ENCODE peak calls at places on chromosomes 2 and 18, in five cellular contexts. One of them, this sample, is unnamed.

GRCh38 chr2:72676341-72677025 is 149.3 kb downstream of the EXOC6B start:
- DNase-seq in neural progenitor cell: no peak
- DNase-seq in fibroblast of pulmonary artery: peak
- DNase-seq in GM13976: no peak
- DNase-seq in progenitor cell of endocrine pancreas: no peak
- DNase-seq in this sample: no peak

GRCh38 chr2:205731521-205731965 is 49.2 kb downstream of the NRP2 start:
- DNase-seq in neural progenitor cell: no peak
- DNase-seq in fibroblast of pulmonary artery: peak
- DNase-seq in GM13976: peak
- DNase-seq in progenitor cell of endocrine pancreas: no peak
- DNase-seq in this sample: no peak

GRCh38 chr2:32427672-32428622 is 71.1 kb downstream of the BIRC6 start:
- DNase-seq in neural progenitor cell: peak
- DNase-seq in fibroblast of pulmonary artery: no peak
- DNase-seq in GM13976: no peak
- DNase-seq in progenitor cell of endocrine pancreas: no peak
- DNase-seq in this sample: no peak

GRCh38 chr18:62716679-62717058 is 1.3 kb downstream of the PHLPP1 start:
- DNase-seq in neural progenitor cell: peak
- DNase-seq in fibroblast of pulmonary artery: no peak
- DNase-seq in GM13976: peak
- DNase-seq in progenitor cell of endocrine pancreas: peak
- DNase-seq in this sample: peak

GRCh38 chr18:8314123-8314522 is 295.1 kb upstream of the RAB12 start:
- DNase-seq in neural progenitor cell: no peak
- DNase-seq in fibroblast of pulmonary artery: no peak
- DNase-seq in GM13976: no peak
- DNase-seq in progenitor cell of endocrine pancreas: no peak
- DNase-seq in this sample: no peak

GRCh38 chr18:76972838-76973237 is 150.5 kb downstream of the ZNF236 start:
- DNase-seq in neural progenitor cell: no peak
- DNase-seq in fibroblast of pulmonary artery: peak
- DNase-seq in GM13976: no peak
- DNase-seq in progenitor cell of endocrine pancreas: no peak
- DNase-seq in this sample: no peak

GRCh38 chr2:79876430-79876829 is 363.6 kb downstream of the CTNNA2 start:
- DNase-seq in neural progenitor cell: peak
- DNase-seq in fibroblast of pulmonary artery: no peak
- DNase-seq in GM13976: peak
- DNase-seq in progenitor cell of endocrine pancreas: no peak
- DNase-seq in this sample: no peak

GRCh38 chr2:19714926-19715325 is 186.9 kb downstream of the TTC32 start:
- DNase-seq in neural progenitor cell: no peak
- DNase-seq in fibroblast of pulmonary artery: no peak
- DNase-seq in GM13976: no peak
- DNase-seq in progenitor cell of endocrine pancreas: no peak
- DNase-seq in this sample: no peak

GRCh38 chr18:49447810-49448745 is 12.4 kb downstream of the DYM start:
- DNase-seq in neural progenitor cell: peak
- DNase-seq in fibroblast of pulmonary artery: peak
- DNase-seq in GM13976: peak
- DNase-seq in progenitor cell of endocrine pancreas: no peak
- DNase-seq in this sample: no peak

GRCh38 chr2:39481611-39482010 is 44.5 kb upstream of the MAP4K3 start:
- DNase-seq in neural progenitor cell: no peak
- DNase-seq in fibroblast of pulmonary artery: peak
- DNase-seq in GM13976: no peak
- DNase-seq in progenitor cell of endocrine pancreas: no peak
- DNase-seq in this sample: no peak

GRCh38 chr18:8654482-8655451 is 45.5 kb downstream of the RAB12 start:
- DNase-seq in neural progenitor cell: no peak
- DNase-seq in fibroblast of pulmonary artery: peak
- DNase-seq in GM13976: peak
- DNase-seq in progenitor cell of endocrine pancreas: no peak
- DNase-seq in this sample: peak

GRCh38 chr2:28356095-28356911 is 36.4 kb upstream of the FOSL2 start:
- DNase-seq in neural progenitor cell: peak
- DNase-seq in fibroblast of pulmonary artery: peak
- DNase-seq in GM13976: no peak
- DNase-seq in progenitor cell of endocrine pancreas: no peak
- DNase-seq in this sample: no peak

GRCh38 chr2:231390667-231391066 is 4.8 kb upstream of the B3GNT7 start:
- DNase-seq in neural progenitor cell: no peak
- DNase-seq in fibroblast of pulmonary artery: no peak
- DNase-seq in GM13976: no peak
- DNase-seq in progenitor cell of endocrine pancreas: no peak
- DNase-seq in this sample: no peak

GRCh38 chr2:55137024-55137958 is 87.0 kb upstream of the RTN4 start:
- DNase-seq in neural progenitor cell: peak
- DNase-seq in fibroblast of pulmonary artery: no peak
- DNase-seq in GM13976: no peak
- DNase-seq in progenitor cell of endocrine pancreas: no peak
- DNase-seq in this sample: no peak

GRCh38 chr2:24891201-24891600 is 28.8 kb downstream of the ADCY3 start:
- DNase-seq in neural progenitor cell: no peak
- DNase-seq in fibroblast of pulmonary artery: no peak
- DNase-seq in GM13976: no peak
- DNase-seq in progenitor cell of endocrine pancreas: no peak
- DNase-seq in this sample: no peak

GRCh38 chr18:42100917-42101316 is 145.9 kb downstream of the PIK3C3 start:
- DNase-seq in neural progenitor cell: no peak
- DNase-seq in fibroblast of pulmonary artery: no peak
- DNase-seq in GM13976: no peak
- DNase-seq in progenitor cell of endocrine pancreas: no peak
- DNase-seq in this sample: no peak

GRCh38 chr2:72137498-72138010 is 10.1 kb downstream of the CYP26B1 start:
- DNase-seq in neural progenitor cell: peak
- DNase-seq in fibroblast of pulmonary artery: peak
- DNase-seq in GM13976: peak
- DNase-seq in progenitor cell of endocrine pancreas: peak
- DNase-seq in this sample: peak

GRCh38 chr18:79912409-79912991 is 39.0 kb downstream of the SLC66A2 start:
- DNase-seq in neural progenitor cell: no peak
- DNase-seq in fibroblast of pulmonary artery: peak
- DNase-seq in GM13976: peak
- DNase-seq in progenitor cell of endocrine pancreas: no peak
- DNase-seq in this sample: no peak

GRCh38 chr18:79380816-79381806 is 14.6 kb upstream of the NFATC1 start:
- DNase-seq in neural progenitor cell: peak
- DNase-seq in fibroblast of pulmonary artery: peak
- DNase-seq in GM13976: peak
- DNase-seq in progenitor cell of endocrine pancreas: peak
- DNase-seq in this sample: peak

GRCh38 chr2:189369566-189369965 is 71.7 kb upstream of the WDR75 start:
- DNase-seq in neural progenitor cell: no peak
- DNase-seq in fibroblast of pulmonary artery: peak
- DNase-seq in GM13976: no peak
- DNase-seq in progenitor cell of endocrine pancreas: no peak
- DNase-seq in this sample: no peak

GRCh38 chr2:172674034-172674967 is 61.3 kb upstream of the RAPGEF4 start:
- DNase-seq in neural progenitor cell: peak
- DNase-seq in fibroblast of pulmonary artery: peak
- DNase-seq in GM13976: peak
- DNase-seq in progenitor cell of endocrine pancreas: peak
- DNase-seq in this sample: no peak

GRCh38 chr2:10655074-10655840 is 34.5 kb downstream of the NOL10 start:
- DNase-seq in neural progenitor cell: no peak
- DNase-seq in fibroblast of pulmonary artery: no peak
- DNase-seq in GM13976: no peak
- DNase-seq in progenitor cell of endocrine pancreas: no peak
- DNase-seq in this sample: no peak

GRCh38 chr2:129757915-129758421 is 221.5 kb upstream of the RAB6C start:
- DNase-seq in neural progenitor cell: no peak
- DNase-seq in fibroblast of pulmonary artery: no peak
- DNase-seq in GM13976: no peak
- DNase-seq in progenitor cell of endocrine pancreas: no peak
- DNase-seq in this sample: no peak

GRCh38 chr2:230773039-230773773 is 60.6 kb downstream of the CAB39 start:
- DNase-seq in neural progenitor cell: no peak
- DNase-seq in fibroblast of pulmonary artery: no peak
- DNase-seq in GM13976: no peak
- DNase-seq in progenitor cell of endocrine pancreas: no peak
- DNase-seq in this sample: no peak

GRCh38 chr2:51710222-51710621 is 678.3 kb upstream of the NRXN1 start:
- DNase-seq in neural progenitor cell: peak
- DNase-seq in fibroblast of pulmonary artery: no peak
- DNase-seq in GM13976: peak
- DNase-seq in progenitor cell of endocrine pancreas: no peak
- DNase-seq in this sample: no peak

GRCh38 chr2:863732-864450 is 86.8 kb upstream of the SNTG2 start:
- DNase-seq in neural progenitor cell: no peak
- DNase-seq in fibroblast of pulmonary artery: no peak
- DNase-seq in GM13976: no peak
- DNase-seq in progenitor cell of endocrine pancreas: no peak
- DNase-seq in this sample: no peak

GRCh38 chr2:27255187-27255586 is 7.7 kb downstream of the SLC30A3 start:
- DNase-seq in neural progenitor cell: no peak
- DNase-seq in fibroblast of pulmonary artery: no peak
- DNase-seq in GM13976: no peak
- DNase-seq in progenitor cell of endocrine pancreas: no peak
- DNase-seq in this sample: no peak

GRCh38 chr2:68200157-68200787 is 42.6 kb downstream of the PNO1 start:
- DNase-seq in neural progenitor cell: no peak
- DNase-seq in fibroblast of pulmonary artery: no peak
- DNase-seq in GM13976: no peak
- DNase-seq in progenitor cell of endocrine pancreas: no peak
- DNase-seq in this sample: no peak

GRCh38 chr2:57372237-57372962 is 674.2 kb upstream of the VRK2 start:
- DNase-seq in neural progenitor cell: no peak
- DNase-seq in fibroblast of pulmonary artery: no peak
- DNase-seq in GM13976: no peak
- DNase-seq in progenitor cell of endocrine pancreas: no peak
- DNase-seq in this sample: no peak

GRCh38 chr2:57373530-57373929 is 673.1 kb upstream of the VRK2 start:
- DNase-seq in neural progenitor cell: no peak
- DNase-seq in fibroblast of pulmonary artery: peak
- DNase-seq in GM13976: no peak
- DNase-seq in progenitor cell of endocrine pancreas: no peak
- DNase-seq in this sample: no peak

GRCh38 chr2:57371186-57371585 is 675.4 kb upstream of the VRK2 start:
- DNase-seq in neural progenitor cell: no peak
- DNase-seq in fibroblast of pulmonary artery: peak
- DNase-seq in GM13976: no peak
- DNase-seq in progenitor cell of endocrine pancreas: no peak
- DNase-seq in this sample: no peak

DNA sequence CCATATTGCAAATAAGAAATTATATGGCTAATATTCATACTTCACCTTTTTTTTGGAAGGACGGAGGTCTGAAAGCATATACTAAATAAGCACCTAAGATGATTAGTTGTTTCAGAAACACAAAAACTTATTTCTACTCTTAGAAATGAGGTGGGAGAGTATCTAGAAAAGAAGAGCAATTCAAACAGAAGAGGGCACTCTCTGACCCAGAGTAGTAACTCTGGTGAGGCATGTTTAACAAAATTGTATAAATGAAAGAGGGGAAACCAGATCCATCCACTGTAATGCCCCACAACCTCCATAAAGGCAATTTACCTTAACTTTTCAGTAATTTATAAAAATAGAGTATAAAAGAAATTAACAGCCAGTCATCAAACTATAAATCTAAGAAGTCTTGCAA is 669.6 kb upstream of the VRK2 start:
- DNase-seq in neural progenitor cell: peak
- DNase-seq in fibroblast of pulmonary artery: peak
- DNase-seq in GM13976: peak
- DNase-seq in progenitor cell of endocrine pancreas: no peak
- DNase-seq in this sample: no peak
- TF ChIP-seq CTCF in neural progenitor cell: peak
- TF ChIP-seq CTCF in fibroblast of pulmonary artery: no peak
- TF ChIP-seq CTCF in GM13976: peak
- TF ChIP-seq CTCF in progenitor cell of endocrine pancreas: peak
- TF ChIP-seq CTCF in this sample: peak

DNA sequence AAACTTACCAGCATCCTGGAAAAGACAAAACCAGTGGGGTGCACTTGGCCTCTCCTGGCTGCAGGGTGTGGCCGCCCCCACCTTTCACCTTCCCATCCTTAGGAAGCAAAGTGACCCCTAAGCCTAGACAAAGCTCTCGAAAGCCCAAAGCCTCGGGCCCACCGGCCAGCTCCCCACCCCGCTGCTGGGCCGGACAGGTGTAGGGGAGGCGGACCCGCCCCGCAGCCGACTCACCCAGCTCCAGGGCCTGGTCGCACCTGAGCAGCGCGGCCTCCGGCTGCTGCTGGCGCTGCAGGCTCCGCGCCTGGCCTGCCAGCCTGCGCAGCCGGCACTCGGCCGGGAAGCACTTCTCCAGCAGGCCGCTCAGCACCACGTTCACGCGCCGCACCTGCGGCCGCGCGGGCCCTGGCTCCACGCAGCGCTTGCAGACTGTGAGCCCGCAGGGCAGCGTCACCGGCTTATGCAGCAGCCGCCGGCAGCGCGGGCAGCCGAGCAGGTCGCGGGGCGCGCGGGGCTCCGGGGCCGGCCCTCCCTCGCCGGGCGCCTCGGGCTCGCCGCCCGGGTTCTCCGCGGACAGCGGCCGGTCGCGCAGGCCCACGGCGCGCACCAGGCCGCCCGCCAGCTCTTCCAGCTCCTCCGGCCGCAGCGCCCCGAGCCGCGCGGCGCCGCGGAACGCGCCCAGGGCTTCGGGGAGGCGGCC is 970 bp downstream of the LONRF2 start:
- DNase-seq in neural progenitor cell: peak
- DNase-seq in fibroblast of pulmonary artery: peak
- DNase-seq in GM13976: peak
- DNase-seq in progenitor cell of endocrine pancreas: peak
- DNase-seq in this sample: no peak
- TF ChIP-seq CTCF in neural progenitor cell: peak
- TF ChIP-seq CTCF in fibroblast of pulmonary artery: no peak
- TF ChIP-seq CTCF in GM13976: no peak
- TF ChIP-seq CTCF in progenitor cell of endocrine pancreas: peak
- TF ChIP-seq CTCF in this sample: no peak

GRCh38 chr2:43993437-43993836 is 2.4 kb downstream of the LRPPRC start:
- DNase-seq in neural progenitor cell: no peak
- DNase-seq in fibroblast of pulmonary artery: no peak
- DNase-seq in GM13976: no peak
- DNase-seq in progenitor cell of endocrine pancreas: no peak
- DNase-seq in this sample: no peak

GRCh38 chr2:43995733-43996533 is at the start of gene LRPPRC:
- DNase-seq in neural progenitor cell: peak
- DNase-seq in fibroblast of pulmonary artery: peak
- DNase-seq in GM13976: peak
- DNase-seq in progenitor cell of endocrine pancreas: peak
- DNase-seq in this sample: peak

GRCh38 chr2:43998263-43998662 is 2.5 kb upstream of the LRPPRC start:
- DNase-seq in neural progenitor cell: no peak
- DNase-seq in fibroblast of pulmonary artery: no peak
- DNase-seq in GM13976: no peak
- DNase-seq in progenitor cell of endocrine pancreas: no peak
- DNase-seq in this sample: no peak
- TF ChIP-seq CTCF in neural progenitor cell: no peak
- TF ChIP-seq CTCF in fibroblast of pulmonary artery: no peak
- TF ChIP-seq CTCF in GM13976: no peak
- TF ChIP-seq CTCF in progenitor cell of endocrine pancreas: no peak
- TF ChIP-seq CTCF in this sample: no peak

GRCh38 chr2:128714861-128715312 is 396.2 kb upstream of the HS6ST1 start:
- DNase-seq in neural progenitor cell: peak
- DNase-seq in fibroblast of pulmonary artery: no peak
- DNase-seq in GM13976: no peak
- DNase-seq in progenitor cell of endocrine pancreas: no peak
- DNase-seq in this sample: no peak
- TF ChIP-seq CTCF in neural progenitor cell: peak
- TF ChIP-seq CTCF in fibroblast of pulmonary artery: no peak
- TF ChIP-seq CTCF in GM13976: no peak
- TF ChIP-seq CTCF in progenitor cell of endocrine pancreas: peak
- TF ChIP-seq CTCF in this sample: no peak

This sample was measured in D721Med.